ENCODE peak calls at places on chromosomes 4 and X, in four cellular contexts. N is WTC11, W is GM12878, D is K562. R is an unnamed sample.

GRCh38 chrX:84737471-84737871 is 235.2 kb upstream of the HDX start:
- DNase-seq in N (no peak), W (no peak), D (no peak), R (no peak)

GRCh38 chr4:123588631-123589223 is 192.1 kb downstream of the SPRY1 start:
- DNase-seq in W (peak; percentile 84), D (no peak), N (no peak), R (peak; percentile 86)

GRCh38 chrX:45669715-45670360 is 469.2 kb upstream of the DIPK2B start:
- DNase-seq in N (no peak), D (no peak), W (no peak), R (no peak)

GRCh38 chrX:51641421-51642021 is 22.8 kb upstream of the CENPVL3 start:
- DNase-seq in W (no peak), N (peak; percentile 12), D (peak; percentile 7), R (peak; percentile 12)

GRCh38 chr4:21882050-21882839 is 66.3 kb downstream of the KCNIP4 start:
- DNase-seq in N (no peak), D (no peak), W (no peak), R (no peak)

GRCh38 chr4:176034936-176035335 is 30.7 kb upstream of the WDR17 start:
- DNase-seq in W (no peak), N (no peak), D (no peak), R (no peak)

GRCh38 chr4:139144161-139144859 is 32.7 kb downstream of the ELF2 start:
- DNase-seq in N (peak; percentile 43), W (no peak), D (no peak), R (no peak)

GRCh38 chrX:135974279-135974856 is 580 bp upstream of the MMGT1 start:
- DNase-seq in N (peak; percentile 68), W (no peak), D (no peak), R (peak; percentile 2)

GRCh38 chrX:13272426-13272825 is 47.4 kb downstream of the ATXN3L start:
- DNase-seq in N (no peak), W (no peak), D (no peak), R (no peak)

GRCh38 chr4:87465739-87466366 is 43.5 kb downstream of the NUDT9 start:
- DNase-seq in D (peak; percentile 18), W (peak; percentile 9), N (no peak), R (peak; percentile 45)

GRCh38 chr4:107721436-107722090 is 1.5 kb upstream of the PAPSS1 start:
- DNase-seq in W (no peak), D (no peak), N (peak; percentile 59), R (no peak)

GRCh38 chrX:40651620-40652223 is 4.4 kb upstream of the CXorf38 start:
- DNase-seq in W (no peak), D (peak; percentile 23), N (peak; percentile 33), R (peak; percentile 52)

GRCh38 chr4:138861130-138861529 is 154.5 kb upstream of the NOCT start:
- DNase-seq in N (no peak), D (no peak), W (no peak), R (no peak)

GRCh38 chrX:150769408-150769807 is 76.2 kb downstream of the MTMR1 start:
- DNase-seq in N (no peak), W (no peak), D (no peak), R (no peak)

GRCh38 chr4:150695162-150695561 is 113.2 kb downstream of the MAB21L2 start:
- DNase-seq in W (no peak), N (no peak), D (no peak), R (no peak)

GRCh38 chrX:106927700-106928099 is 7.5 kb downstream of the CLDN2 start:
- DNase-seq in D (no peak), W (no peak), N (no peak), R (peak; percentile 25)

GRCh38 chr4:55435136-55435535 is 39.4 kb downstream of the TMEM165 start:
- DNase-seq in D (no peak), W (peak; percentile 1), N (no peak), R (no peak)

GRCh38 chr4:57442241-57442640 is 332.1 kb upstream of the IGFBP7 start:
- DNase-seq in D (no peak), W (no peak), N (no peak), R (no peak)

GRCh38 chrX:100980608-100981497 is 11.3 kb downstream of the ARL13A start:
- DNase-seq in D (no peak), W (no peak), N (no peak), R (peak; percentile 39)

GRCh38 chr4:17517664-17518063 is 2.7 kb downstream of the CLRN2 start:
- DNase-seq in W (no peak), D (no peak), N (no peak), R (no peak)

GRCh38 chr4:142781114-142781513 is 65.0 kb downstream of the INPP4B start:
- DNase-seq in N (no peak), W (no peak), D (no peak), R (no peak)

GRCh38 chrX:78106651-78106986 is 2.6 kb downstream of the PGK1 start:
- DNase-seq in N (no peak), D (no peak), W (no peak), R (no peak)

GRCh38 chr4:140717313-140717712 is 38.9 kb downstream of the TBC1D9 start:
- DNase-seq in W (no peak), D (no peak), N (no peak), R (no peak)

GRCh38 chrX:133544105-133544504 is 128.8 kb upstream of the GPC4 start:
- DNase-seq in W (no peak), N (no peak), D (no peak), R (peak; percentile 65)

GRCh38 chr4:137180349-137180748 is 351.9 kb downstream of the PCDH18 start:
- DNase-seq in D (no peak), W (no peak), N (peak; percentile 13), R (no peak)

GRCh38 chr4:152348670-152349069 is 187.2 kb downstream of the FBXW7 start:
- DNase-seq in W (no peak), D (no peak), N (no peak), R (no peak)

GRCh38 chr4:181566490-181566889 is 676.7 kb upstream of the TENM3 start:
- DNase-seq in D (no peak), N (no peak), W (no peak), R (no peak)

GRCh38 chr4:183444953-183445543 is 612 bp downstream of the CDKN2AIP start:
- DNase-seq in W (no peak), N (peak; percentile 55), D (no peak), R (no peak)
- TF ChIP-seq TCF7 in W (no peak), N (no peak), D (no peak), R (no peak)

GRCh38 chr4:2375427-2375826 is 43.0 kb downstream of the ZFYVE28 start:
- DNase-seq in W (no peak), D (peak; percentile 52), N (no peak), R (no peak)
- TF ChIP-seq TCF7 in W (no peak), D (no peak), N (no peak), R (no peak)

GRCh38 chrX:96756491-96756890 is 71.8 kb downstream of the DIAPH2 start:
- DNase-seq in W (no peak), N (no peak), D (no peak), R (no peak)
- TF ChIP-seq TCF7 in W (no peak), N (no peak), D (no peak), R (no peak)

DNA sequence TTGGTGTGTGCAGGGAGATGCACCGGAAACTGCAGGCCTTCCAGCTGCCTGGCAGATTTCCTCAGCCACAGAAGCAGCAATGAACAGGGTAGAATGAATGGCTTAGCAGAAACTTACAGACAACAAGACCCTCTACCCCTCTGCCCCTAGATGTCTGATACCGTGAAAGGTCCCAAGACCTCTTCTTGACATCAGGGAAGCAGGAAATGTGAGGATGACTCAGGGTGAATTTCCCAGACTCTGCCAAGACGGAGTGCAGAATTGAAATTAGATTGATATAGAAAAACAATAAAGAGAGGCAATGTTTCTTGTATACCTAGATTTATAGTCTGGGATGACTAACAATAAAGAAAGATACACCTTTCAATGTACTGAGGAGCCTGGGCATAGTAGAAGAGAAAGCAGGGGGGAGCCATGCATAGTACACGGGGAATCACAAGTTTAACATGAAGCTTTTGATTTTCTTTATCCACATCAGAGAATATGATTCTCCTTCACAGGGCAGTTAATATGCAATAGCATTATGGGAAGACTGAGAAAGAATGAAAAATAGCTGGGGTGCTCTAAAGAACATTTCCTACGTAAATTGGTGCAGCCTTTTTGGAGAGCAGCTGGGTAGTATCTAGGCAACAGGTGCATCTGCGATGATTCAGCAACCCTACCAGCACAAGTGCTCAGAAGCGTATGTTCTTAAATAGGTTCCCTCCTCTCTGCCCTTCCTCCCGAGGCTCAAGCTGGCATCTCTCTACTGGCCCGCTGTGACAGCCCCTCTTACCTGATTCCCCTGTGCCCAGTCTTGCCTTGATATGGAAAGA is 18.3 kb upstream of the CXCR3 start:
- DNase-seq in N (no peak), W (no peak), D (no peak), R (no peak)
- TF ChIP-seq TCF7 in N (no peak), W (no peak), D (no peak), R (no peak)

GRCh38 chrX:155048997-155049619 is 21.8 kb downstream of the CMC4 start:
- DNase-seq in D (peak; percentile 21), N (peak; percentile 64), W (no peak), R (peak; percentile 35)
- TF ChIP-seq TCF7 in D (no peak), N (no peak), W (no peak), R (no peak)

GRCh38 chr4:159281781-159282180 is 178.9 kb downstream of the RAPGEF2 start:
- DNase-seq in N (no peak), W (no peak), D (no peak), R (no peak)
- TF ChIP-seq TCF7 in N (no peak), W (no peak), D (no peak), R (no peak)

GRCh38 chr4:153522800-153523089 is 56.6 kb downstream of the TMEM131L start:
- DNase-seq in W (peak; percentile 71), N (no peak), D (no peak), R (no peak)

GRCh38 chr4:153523171-153523757 is 57.1 kb downstream of the TMEM131L start:
- DNase-seq in W (no peak), D (no peak), N (no peak), R (no peak)

GRCh38 chr4:153520871-153521329 is 54.7 kb downstream of the TMEM131L start:
- DNase-seq in W (peak; percentile 76), N (no peak), D (no peak), R (no peak)

GRCh38 chr4:153521467-153521866 is 55.3 kb downstream of the TMEM131L start:
- DNase-seq in W (peak; percentile 57), D (no peak), N (no peak), R (no peak)

DNA sequence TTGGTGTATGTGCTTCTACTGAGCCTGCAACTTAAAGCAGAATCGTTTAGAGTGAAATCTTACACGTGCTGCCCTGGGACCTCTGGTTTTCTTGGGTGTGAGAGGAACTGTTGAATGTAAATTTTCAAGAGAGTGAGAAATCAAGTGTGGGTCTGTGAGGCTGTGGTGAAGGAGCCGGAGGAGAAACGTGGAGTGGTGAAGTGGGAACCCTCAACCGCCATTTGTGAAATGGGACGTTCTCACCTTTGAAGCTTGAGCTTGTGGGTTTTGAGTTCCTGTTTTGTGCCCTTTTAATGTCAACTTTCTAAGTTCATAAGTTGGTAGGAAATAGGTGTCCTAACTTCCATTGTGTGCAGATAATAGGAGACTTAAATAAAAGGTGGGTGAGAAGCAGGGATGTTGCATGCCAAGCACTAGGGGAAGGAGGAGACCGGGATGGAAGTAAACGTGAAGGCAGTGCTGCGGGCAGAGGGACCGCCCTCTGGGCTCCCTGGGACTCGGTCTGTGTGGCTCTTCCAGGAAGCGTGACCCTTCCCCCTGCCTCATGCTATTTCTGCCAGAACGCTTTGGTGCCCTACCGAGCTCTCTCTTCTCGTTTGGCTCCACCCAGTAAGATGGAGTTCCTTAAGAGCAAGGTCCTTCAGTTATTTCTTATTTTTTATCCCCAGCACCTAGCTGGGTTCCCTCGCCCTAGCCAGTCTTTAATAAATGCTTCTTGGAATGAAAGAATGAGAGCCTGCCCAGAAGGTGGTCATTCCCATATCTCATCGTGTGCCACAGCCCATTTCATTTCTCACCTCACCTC is 56.0 kb downstream of the TMEM131L start:
- DNase-seq in N (no peak), W (peak; percentile 71), D (no peak), R (no peak)
- TF ChIP-seq TCF7 in N (no peak), W (peak; percentile 70), D (no peak), R (no peak)

GRCh38 chr4:6466756-6467381 is 5.5 kb downstream of the PPP2R2C start:
- DNase-seq in N (no peak), W (no peak), D (no peak), R (no peak)
- TF ChIP-seq TCF7 in N (no peak), W (no peak), D (no peak), R (no peak)

R was measured in HepG2.